ENCODE peak calls at places on chromosomes 3 and 15, in ten cellular contexts. One of them, this sample, is unnamed.

GRCh38 chr15:77817434-77817833 is 184.7 kb upstream of the LINGO1 start:
- DNase-seq in brain microvascular endothelial cell: no peak
- DNase-seq in A549: no peak
- DNase-seq in ovary: no peak
- DNase-seq in body of pancreas: no peak
- DNase-seq in CD4-positive, alpha-beta memory T cell: no peak
- DNase-seq in HL-60: no peak
- DNase-seq in IMR-90: no peak
- DNase-seq in right cardiac atrium: no peak
- DNase-seq in GM23338: no peak
- DNase-seq in this sample: no peak

GRCh38 chr3:80395023-80395422 is 627.2 kb upstream of the ROBO1 start:
- DNase-seq in HL-60: no peak
- DNase-seq in body of pancreas: no peak
- DNase-seq in right cardiac atrium: no peak
- DNase-seq in GM23338: no peak
- DNase-seq in CD4-positive, alpha-beta memory T cell: no peak
- DNase-seq in ovary: no peak
- DNase-seq in A549: no peak
- DNase-seq in brain microvascular endothelial cell: no peak
- DNase-seq in IMR-90: no peak
- DNase-seq in this sample: no peak

GRCh38 chr3:106183762-106184391 is 315.1 kb upstream of the CBLB start:
- DNase-seq in right cardiac atrium: no peak
- DNase-seq in brain microvascular endothelial cell: peak; percentile 46
- DNase-seq in body of pancreas: no peak
- DNase-seq in A549: peak; percentile 6
- DNase-seq in CD4-positive, alpha-beta memory T cell: no peak
- DNase-seq in GM23338: no peak
- DNase-seq in HL-60: no peak
- DNase-seq in ovary: no peak
- DNase-seq in IMR-90: peak; percentile 87
- DNase-seq in this sample: no peak

GRCh38 chr3:98788651-98789050 is 25.5 kb downstream of the ST3GAL6 start:
- DNase-seq in IMR-90: no peak
- DNase-seq in right cardiac atrium: peak; percentile 76
- DNase-seq in GM23338: no peak
- DNase-seq in A549: no peak
- DNase-seq in body of pancreas: no peak
- DNase-seq in ovary: no peak
- DNase-seq in HL-60: no peak
- DNase-seq in CD4-positive, alpha-beta memory T cell: no peak
- DNase-seq in brain microvascular endothelial cell: no peak
- DNase-seq in this sample: no peak

GRCh38 chr3:127671523-127672428 is 976 bp upstream of the ABTB1 start:
- DNase-seq in HL-60: peak; percentile 18
- DNase-seq in A549: no peak
- DNase-seq in IMR-90: no peak
- DNase-seq in right cardiac atrium: peak; percentile 67
- DNase-seq in ovary: peak; percentile 67
- DNase-seq in body of pancreas: peak; percentile 27
- DNase-seq in CD4-positive, alpha-beta memory T cell: peak; percentile 33
- DNase-seq in brain microvascular endothelial cell: no peak
- DNase-seq in GM23338: peak; percentile 32
- DNase-seq in this sample: no peak

GRCh38 chr15:61188168-61188567 is 40.9 kb downstream of the RORA start:
- DNase-seq in brain microvascular endothelial cell: no peak
- DNase-seq in HL-60: no peak
- DNase-seq in body of pancreas: no peak
- DNase-seq in ovary: no peak
- DNase-seq in right cardiac atrium: no peak
- DNase-seq in CD4-positive, alpha-beta memory T cell: no peak
- DNase-seq in IMR-90: no peak
- DNase-seq in GM23338: no peak
- DNase-seq in A549: no peak
- DNase-seq in this sample: no peak

GRCh38 chr3:62144482-62144881 is 228.9 kb downstream of the FEZF2 start:
- DNase-seq in GM23338: no peak
- DNase-seq in body of pancreas: no peak
- DNase-seq in A549: no peak
- DNase-seq in brain microvascular endothelial cell: no peak
- DNase-seq in ovary: no peak
- DNase-seq in right cardiac atrium: no peak
- DNase-seq in CD4-positive, alpha-beta memory T cell: no peak
- DNase-seq in HL-60: no peak
- DNase-seq in IMR-90: no peak
- DNase-seq in this sample: no peak

GRCh38 chr15:45402955-45403892 is 24.9 kb upstream of the GATM start:
- DNase-seq in brain microvascular endothelial cell: no peak
- DNase-seq in HL-60: peak; percentile 23
- DNase-seq in CD4-positive, alpha-beta memory T cell: peak; percentile 13
- DNase-seq in right cardiac atrium: peak; percentile 69
- DNase-seq in A549: peak; percentile 37
- DNase-seq in body of pancreas: peak; percentile 52
- DNase-seq in ovary: no peak
- DNase-seq in GM23338: peak; percentile 49
- DNase-seq in IMR-90: peak; percentile 59
- DNase-seq in this sample: no peak

GRCh38 chr3:122003112-122003511 is 18.9 kb downstream of the ILDR1 start:
- DNase-seq in HL-60: no peak
- DNase-seq in GM23338: no peak
- DNase-seq in brain microvascular endothelial cell: no peak
- DNase-seq in IMR-90: no peak
- DNase-seq in ovary: no peak
- DNase-seq in body of pancreas: no peak
- DNase-seq in right cardiac atrium: no peak
- DNase-seq in CD4-positive, alpha-beta memory T cell: no peak
- DNase-seq in A549: no peak
- DNase-seq in this sample: no peak

GRCh38 chr3:122005033-122005565 is 16.9 kb downstream of the ILDR1 start:
- DNase-seq in ovary: no peak
- DNase-seq in GM23338: peak; percentile 24
- DNase-seq in CD4-positive, alpha-beta memory T cell: no peak
- DNase-seq in HL-60: no peak
- DNase-seq in right cardiac atrium: no peak
- DNase-seq in A549: no peak
- DNase-seq in body of pancreas: no peak
- DNase-seq in brain microvascular endothelial cell: no peak
- DNase-seq in IMR-90: no peak
- DNase-seq in this sample: no peak

GRCh38 chr3:122003596-122003995 is 18.5 kb downstream of the ILDR1 start:
- DNase-seq in body of pancreas: no peak
- DNase-seq in CD4-positive, alpha-beta memory T cell: no peak
- DNase-seq in GM23338: no peak
- DNase-seq in ovary: no peak
- DNase-seq in brain microvascular endothelial cell: no peak
- DNase-seq in IMR-90: no peak
- DNase-seq in right cardiac atrium: no peak
- DNase-seq in A549: no peak
- DNase-seq in HL-60: no peak
- DNase-seq in this sample: no peak

GRCh38 chr3:122001892-122002291 is 20.2 kb downstream of the ILDR1 start:
- DNase-seq in IMR-90: no peak
- DNase-seq in right cardiac atrium: no peak
- DNase-seq in GM23338: no peak
- DNase-seq in body of pancreas: no peak
- DNase-seq in CD4-positive, alpha-beta memory T cell: no peak
- DNase-seq in ovary: no peak
- DNase-seq in A549: no peak
- DNase-seq in HL-60: no peak
- DNase-seq in brain microvascular endothelial cell: no peak
- DNase-seq in this sample: no peak

GRCh38 chr3:122004123-122004522 is 17.9 kb downstream of the ILDR1 start:
- DNase-seq in HL-60: no peak
- DNase-seq in IMR-90: no peak
- DNase-seq in GM23338: no peak
- DNase-seq in right cardiac atrium: no peak
- DNase-seq in body of pancreas: no peak
- DNase-seq in A549: no peak
- DNase-seq in brain microvascular endothelial cell: no peak
- DNase-seq in ovary: no peak
- DNase-seq in CD4-positive, alpha-beta memory T cell: no peak
- DNase-seq in this sample: no peak
- H3K27ac ChIP-seq in HL-60: no peak overlapping the region
- H3K27ac ChIP-seq in IMR-90: no peak overlapping the region
- H3K27ac ChIP-seq in GM23338: no peak overlapping the region
- H3K27ac ChIP-seq in right cardiac atrium: no peak overlapping the region
- H3K27ac ChIP-seq in body of pancreas: no peak overlapping the region
- H3K27ac ChIP-seq in A549: no peak overlapping the region
- H3K27ac ChIP-seq in brain microvascular endothelial cell: no peak overlapping the region
- H3K27ac ChIP-seq in ovary: no peak overlapping the region
- H3K27ac ChIP-seq in CD4-positive, alpha-beta memory T cell: no peak overlapping the region
- H3K27ac ChIP-seq in this sample: no peak overlapping the region

GRCh38 chr3:39412668-39413260 is 6.2 kb downstream of the RPSA start:
- DNase-seq in GM23338: no peak
- DNase-seq in IMR-90: no peak
- DNase-seq in body of pancreas: no peak
- DNase-seq in HL-60: no peak
- DNase-seq in CD4-positive, alpha-beta memory T cell: no peak
- DNase-seq in brain microvascular endothelial cell: no peak
- DNase-seq in A549: no peak
- DNase-seq in right cardiac atrium: no peak
- DNase-seq in ovary: no peak
- DNase-seq in this sample: no peak

GRCh38 chr3:39415983-39416382 is 9.5 kb downstream of the RPSA start:
- DNase-seq in IMR-90: no peak
- DNase-seq in CD4-positive, alpha-beta memory T cell: no peak
- DNase-seq in ovary: no peak
- DNase-seq in right cardiac atrium: no peak
- DNase-seq in body of pancreas: no peak
- DNase-seq in GM23338: no peak
- DNase-seq in HL-60: no peak
- DNase-seq in brain microvascular endothelial cell: no peak
- DNase-seq in A549: peak; percentile 28
- DNase-seq in this sample: no peak

GRCh38 chr3:39414421-39414907 is 7.9 kb downstream of the RPSA start:
- DNase-seq in ovary: no peak
- DNase-seq in IMR-90: no peak
- DNase-seq in CD4-positive, alpha-beta memory T cell: no peak
- DNase-seq in body of pancreas: peak; percentile 29
- DNase-seq in A549: peak; percentile 22
- DNase-seq in brain microvascular endothelial cell: no peak
- DNase-seq in GM23338: no peak
- DNase-seq in right cardiac atrium: no peak
- DNase-seq in HL-60: peak; percentile 10
- DNase-seq in this sample: no peak

GRCh38 chr3:39410893-39411292 is 4.4 kb downstream of the RPSA start:
- DNase-seq in HL-60: no peak
- DNase-seq in CD4-positive, alpha-beta memory T cell: no peak
- DNase-seq in GM23338: no peak
- DNase-seq in A549: no peak
- DNase-seq in brain microvascular endothelial cell: no peak
- DNase-seq in right cardiac atrium: no peak
- DNase-seq in IMR-90: no peak
- DNase-seq in body of pancreas: no peak
- DNase-seq in ovary: no peak
- DNase-seq in this sample: no peak

DNA sequence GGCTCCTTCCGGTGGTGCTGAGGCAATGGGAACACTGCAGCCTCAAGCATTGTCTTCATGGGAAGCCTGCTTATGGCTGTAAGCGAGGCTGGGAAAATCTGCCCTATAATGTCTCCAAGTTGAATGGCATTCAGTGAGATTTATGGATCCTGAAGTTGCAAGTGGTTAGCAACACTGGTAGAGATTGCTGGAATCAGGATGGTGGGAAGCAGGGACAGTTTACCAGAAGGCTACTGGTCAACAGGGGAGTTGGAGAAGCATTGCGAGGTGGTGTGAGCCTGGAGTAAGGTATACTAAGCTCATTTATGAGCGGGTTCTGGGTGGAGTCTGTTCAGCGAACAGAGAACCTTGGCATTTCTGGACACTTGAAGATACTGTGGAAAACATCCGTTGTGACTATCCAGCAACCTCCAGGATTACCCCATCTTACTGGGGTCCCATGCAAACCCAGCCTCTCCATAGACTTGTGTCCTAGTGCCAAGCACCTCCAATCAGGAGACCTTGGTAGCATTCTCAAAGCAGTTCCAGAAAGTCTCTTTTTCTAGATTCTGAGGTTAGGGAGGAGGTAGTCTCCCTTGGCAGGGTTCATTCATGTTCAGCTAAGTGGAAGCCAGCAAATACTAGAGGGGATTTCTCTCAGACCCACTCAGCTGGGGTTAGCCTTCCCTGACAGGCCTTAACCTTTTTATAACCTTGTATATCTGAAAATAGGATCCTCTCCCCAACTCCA is 7.3 kb downstream of the RPSA start:
- DNase-seq in CD4-positive, alpha-beta memory T cell: no peak
- DNase-seq in right cardiac atrium: no peak
- DNase-seq in GM23338: no peak
- DNase-seq in body of pancreas: no peak
- DNase-seq in brain microvascular endothelial cell: no peak
- DNase-seq in ovary: no peak
- DNase-seq in IMR-90: no peak
- DNase-seq in A549: no peak
- DNase-seq in HL-60: no peak
- DNase-seq in this sample: no peak
- H3K27ac ChIP-seq in CD4-positive, alpha-beta memory T cell: no peak overlapping the region
- H3K27ac ChIP-seq in right cardiac atrium: no peak overlapping the region
- H3K27ac ChIP-seq in GM23338: peak overlapping the region; percentile 80
- H3K27ac ChIP-seq in body of pancreas: peak overlapping the region; percentile 69
- H3K27ac ChIP-seq in brain microvascular endothelial cell: no peak overlapping the region
- H3K27ac ChIP-seq in ovary: no peak overlapping the region
- H3K27ac ChIP-seq in IMR-90: no peak overlapping the region
- H3K27ac ChIP-seq in A549: no peak overlapping the region
- H3K27ac ChIP-seq in HL-60: peak overlapping the region; percentile 1
- H3K27ac ChIP-seq in this sample: no peak overlapping the region

DNA sequence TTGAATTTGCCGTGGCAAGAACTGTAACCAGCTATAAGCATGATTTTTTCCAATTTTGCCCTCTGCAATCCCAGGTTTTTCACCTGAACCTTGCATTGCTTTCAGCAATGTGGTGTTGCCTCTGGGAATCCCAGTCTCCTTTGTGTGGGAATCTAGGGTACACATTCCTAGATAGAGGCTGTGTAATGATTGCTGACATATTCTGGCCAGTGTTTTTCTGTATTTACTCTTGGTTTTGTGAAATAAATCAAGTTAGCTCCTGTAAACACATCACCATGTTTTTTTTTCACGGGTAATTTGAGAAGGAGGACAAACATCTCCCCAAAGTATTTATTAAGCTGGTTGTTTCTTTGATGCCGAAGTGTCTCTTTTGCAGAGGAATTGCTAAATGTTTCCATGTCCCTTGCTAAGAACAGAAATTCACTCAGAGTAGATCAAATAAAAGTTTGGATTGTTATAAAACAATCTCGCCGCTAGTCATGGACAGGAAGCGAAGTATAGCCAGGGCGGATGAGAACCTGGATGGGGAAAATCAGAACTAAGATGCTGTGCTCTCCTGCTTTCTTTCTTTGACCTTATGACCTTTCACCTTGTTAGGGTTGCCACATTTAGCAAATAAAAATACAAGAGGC is 1.2 kb downstream of the CFAP91 start:
- DNase-seq in CD4-positive, alpha-beta memory T cell: no peak
- DNase-seq in GM23338: no peak
- DNase-seq in A549: no peak
- DNase-seq in IMR-90: no peak
- DNase-seq in body of pancreas: no peak
- DNase-seq in brain microvascular endothelial cell: no peak
- DNase-seq in HL-60: no peak
- DNase-seq in right cardiac atrium: no peak
- DNase-seq in ovary: no peak
- DNase-seq in this sample: no peak
- H3K27ac ChIP-seq in CD4-positive, alpha-beta memory T cell: no peak overlapping the region
- H3K27ac ChIP-seq in GM23338: no peak overlapping the region
- H3K27ac ChIP-seq in A549: no peak overlapping the region
- H3K27ac ChIP-seq in IMR-90: no peak overlapping the region
- H3K27ac ChIP-seq in body of pancreas: no peak overlapping the region
- H3K27ac ChIP-seq in brain microvascular endothelial cell: no peak overlapping the region
- H3K27ac ChIP-seq in HL-60: no peak overlapping the region
- H3K27ac ChIP-seq in right cardiac atrium: no peak overlapping the region
- H3K27ac ChIP-seq in ovary: peak overlapping the region; percentile 75
- H3K27ac ChIP-seq in this sample: no peak overlapping the region

DNA sequence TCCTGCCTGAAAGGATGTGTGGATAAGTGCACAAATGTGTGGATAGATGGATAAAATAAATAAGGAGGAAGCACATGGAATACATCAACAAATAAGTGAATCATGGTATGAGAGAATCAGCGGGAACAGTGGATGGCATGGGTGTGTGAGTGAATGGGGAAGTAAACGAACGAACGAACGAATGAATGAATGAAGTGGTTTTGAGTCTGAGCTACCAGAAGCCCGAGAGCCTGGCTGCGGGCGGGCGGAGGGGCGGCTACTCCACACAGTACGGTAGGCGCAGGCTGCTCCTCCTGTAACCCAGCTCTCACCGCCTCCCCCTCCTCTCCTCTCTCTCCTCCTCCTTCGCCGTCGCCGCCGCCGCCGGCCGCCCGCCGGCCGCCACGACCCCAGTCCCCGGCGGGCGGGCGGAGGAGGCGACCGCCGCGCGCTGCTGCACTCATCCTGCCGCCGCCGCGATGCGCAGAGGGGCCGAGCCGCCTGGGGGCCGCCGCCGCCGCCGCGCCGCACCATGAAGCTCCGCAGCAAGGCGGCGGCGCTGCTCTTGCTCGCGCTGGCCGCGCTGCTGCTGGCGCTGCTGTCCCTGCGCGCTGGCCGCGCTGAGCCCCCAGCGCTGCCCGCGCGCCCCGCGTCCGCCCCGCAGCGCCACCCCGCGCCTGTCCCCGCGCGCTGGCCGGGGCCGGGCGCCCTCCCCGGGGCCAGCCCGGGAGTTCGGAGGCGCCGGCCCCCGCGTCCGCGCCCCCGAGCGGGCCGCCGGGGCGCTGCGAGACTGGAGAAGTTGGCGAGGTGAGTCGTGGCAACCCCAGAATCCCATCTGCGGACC is at the start of gene GXYLT2:
- DNase-seq in body of pancreas: peak; percentile 80
- DNase-seq in IMR-90: peak; percentile 71
- DNase-seq in ovary: peak; percentile 74
- DNase-seq in A549: peak; percentile 75
- DNase-seq in CD4-positive, alpha-beta memory T cell: peak; percentile 3
- DNase-seq in right cardiac atrium: peak; percentile 88
- DNase-seq in GM23338: peak; percentile 88
- DNase-seq in brain microvascular endothelial cell: peak; percentile 72
- DNase-seq in HL-60: peak; percentile 85
- DNase-seq in this sample: peak; percentile 75
- H3K27ac ChIP-seq in body of pancreas: no peak within 1 kb of the TSS
- H3K27ac ChIP-seq in IMR-90: peak within 1 kb of the TSS; percentile 76
- H3K27ac ChIP-seq in ovary: peak within 1 kb of the TSS; percentile 80
- H3K27ac ChIP-seq in A549: peak within 1 kb of the TSS; percentile 76
- H3K27ac ChIP-seq in CD4-positive, alpha-beta memory T cell: no peak within 1 kb of the TSS
- H3K27ac ChIP-seq in right cardiac atrium: peak within 1 kb of the TSS; percentile 79
- H3K27ac ChIP-seq in GM23338: no peak within 1 kb of the TSS
- H3K27ac ChIP-seq in brain microvascular endothelial cell: no peak within 1 kb of the TSS
- H3K27ac ChIP-seq in HL-60: peak within 1 kb of the TSS; percentile 52
- H3K27ac ChIP-seq in this sample: peak within 1 kb of the TSS; percentile 84

This sample was measured in right atrium auricular region.